ENCODE peak calls at places on chromosomes 2 and 18, in six cellular contexts. One of them, this sample, is unnamed.

GRCh38 chr2:201347154-201347553 is 10.0 kb downstream of the FLACC1 start:
- DNase-seq in body of pancreas: no peak
- DNase-seq in A549: no peak
- DNase-seq in ovary: no peak
- DNase-seq in breast epithelium: no peak
- DNase-seq in heart left ventricle: no peak
- DNase-seq in this sample: no peak

GRCh38 chr18:55419132-55419938 is 168.7 kb downstream of the TCF4 start:
- DNase-seq in body of pancreas: no peak
- DNase-seq in A549: no peak
- DNase-seq in ovary: no peak
- DNase-seq in breast epithelium: no peak
- DNase-seq in heart left ventricle: no peak
- DNase-seq in this sample: no peak

GRCh38 chr2:12715258-12715865 is 1.4 kb upstream of the TRIB2 start:
- DNase-seq in body of pancreas: no peak
- DNase-seq in A549: no peak
- DNase-seq in ovary: no peak
- DNase-seq in breast epithelium: no peak
- DNase-seq in heart left ventricle: peak; percentile 46
- DNase-seq in this sample: no peak

GRCh38 chr2:108165750-108166149 is 74.0 kb upstream of the SULT1C3 start:
- DNase-seq in body of pancreas: no peak
- DNase-seq in A549: no peak
- DNase-seq in ovary: no peak
- DNase-seq in breast epithelium: no peak
- DNase-seq in heart left ventricle: no peak
- DNase-seq in this sample: no peak

GRCh38 chr18:46518438-46518837 is 138.6 kb downstream of the LOXHD1 start:
- DNase-seq in body of pancreas: no peak
- DNase-seq in A549: no peak
- DNase-seq in ovary: no peak
- DNase-seq in breast epithelium: peak; percentile 19
- DNase-seq in heart left ventricle: peak; percentile 64
- DNase-seq in this sample: no peak

GRCh38 chr18:13240060-13240725 is 21.6 kb downstream of the LDLRAD4 start:
- DNase-seq in body of pancreas: no peak
- DNase-seq in A549: no peak
- DNase-seq in ovary: no peak
- DNase-seq in breast epithelium: peak; percentile 7
- DNase-seq in heart left ventricle: no peak
- DNase-seq in this sample: no peak

GRCh38 chr2:128879161-128879560 is 560.5 kb upstream of the HS6ST1 start:
- DNase-seq in body of pancreas: no peak
- DNase-seq in A549: no peak
- DNase-seq in ovary: no peak
- DNase-seq in breast epithelium: no peak
- DNase-seq in heart left ventricle: no peak
- DNase-seq in this sample: no peak

GRCh38 chr2:112646102-112646719 is 472 bp downstream of the SLC20A1 start:
- DNase-seq in body of pancreas: no peak
- DNase-seq in A549: no peak
- DNase-seq in ovary: no peak
- DNase-seq in breast epithelium: no peak
- DNase-seq in heart left ventricle: no peak
- DNase-seq in this sample: peak; percentile 89

GRCh38 chr2:168432565-168433186 is 23.4 kb upstream of the CERS6 start:
- DNase-seq in body of pancreas: no peak
- DNase-seq in A549: no peak
- DNase-seq in ovary: no peak
- DNase-seq in breast epithelium: no peak
- DNase-seq in heart left ventricle: no peak
- DNase-seq in this sample: no peak

GRCh38 chr2:214808961-214809750 is at the start of gene BARD1:
- DNase-seq in body of pancreas: peak; percentile 48
- DNase-seq in A549: peak; percentile 46
- DNase-seq in ovary: peak; percentile 33
- DNase-seq in breast epithelium: peak; percentile 34
- DNase-seq in heart left ventricle: peak; percentile 43
- DNase-seq in this sample: peak; percentile 62

GRCh38 chr2:174465327-174465726 is 21.5 kb downstream of the GPR155 start:
- DNase-seq in body of pancreas: no peak
- DNase-seq in A549: no peak
- DNase-seq in ovary: no peak
- DNase-seq in breast epithelium: no peak
- DNase-seq in heart left ventricle: no peak
- DNase-seq in this sample: no peak

GRCh38 chr2:39642054-39642742 is 23.5 kb upstream of the TMEM178A start:
- DNase-seq in body of pancreas: no peak
- DNase-seq in A549: no peak
- DNase-seq in ovary: no peak
- DNase-seq in breast epithelium: no peak
- DNase-seq in heart left ventricle: peak; percentile 56
- DNase-seq in this sample: no peak

GRCh38 chr18:44601447-44601846 is 79.2 kb upstream of the SETBP1 start:
- DNase-seq in body of pancreas: no peak
- DNase-seq in A549: no peak
- DNase-seq in ovary: no peak
- DNase-seq in breast epithelium: no peak
- DNase-seq in heart left ventricle: no peak
- DNase-seq in this sample: no peak

GRCh38 chr18:44943201-44943881 is 262.7 kb downstream of the SETBP1 start:
- DNase-seq in body of pancreas: no peak
- DNase-seq in A549: no peak
- DNase-seq in ovary: no peak
- DNase-seq in breast epithelium: peak; percentile 18
- DNase-seq in heart left ventricle: no peak
- DNase-seq in this sample: no peak

GRCh38 chr2:2187196-2187595 is 143.9 kb downstream of the MYT1L start:
- DNase-seq in body of pancreas: no peak
- DNase-seq in A549: no peak
- DNase-seq in ovary: no peak
- DNase-seq in breast epithelium: no peak
- DNase-seq in heart left ventricle: no peak
- DNase-seq in this sample: no peak

GRCh38 chr2:98909381-98910211 is 26.4 kb downstream of the CRACDL start:
- DNase-seq in body of pancreas: peak; percentile 98
- DNase-seq in A549: no peak
- DNase-seq in ovary: peak; percentile 29
- DNase-seq in breast epithelium: peak; percentile 73
- DNase-seq in heart left ventricle: no peak
- DNase-seq in this sample: peak; percentile 78

GRCh38 chr2:157460384-157460837 is 16.5 kb upstream of the CYTIP start:
- DNase-seq in body of pancreas: peak; percentile 11
- DNase-seq in A549: peak; percentile 12
- DNase-seq in ovary: no peak
- DNase-seq in breast epithelium: no peak
- DNase-seq in heart left ventricle: no peak
- DNase-seq in this sample: no peak

GRCh38 chr2:176768185-176768584 is 444.4 kb upstream of the HNRNPA3 start:
- DNase-seq in body of pancreas: peak; percentile 64
- DNase-seq in A549: no peak
- DNase-seq in ovary: no peak
- DNase-seq in breast epithelium: no peak
- DNase-seq in heart left ventricle: no peak
- DNase-seq in this sample: no peak

GRCh38 chr2:107001964-107002696 is 116.2 kb upstream of the ST6GAL2 start:
- DNase-seq in body of pancreas: no peak
- DNase-seq in A549: peak; percentile 47
- DNase-seq in ovary: no peak
- DNase-seq in breast epithelium: no peak
- DNase-seq in heart left ventricle: no peak
- DNase-seq in this sample: no peak

DNA sequence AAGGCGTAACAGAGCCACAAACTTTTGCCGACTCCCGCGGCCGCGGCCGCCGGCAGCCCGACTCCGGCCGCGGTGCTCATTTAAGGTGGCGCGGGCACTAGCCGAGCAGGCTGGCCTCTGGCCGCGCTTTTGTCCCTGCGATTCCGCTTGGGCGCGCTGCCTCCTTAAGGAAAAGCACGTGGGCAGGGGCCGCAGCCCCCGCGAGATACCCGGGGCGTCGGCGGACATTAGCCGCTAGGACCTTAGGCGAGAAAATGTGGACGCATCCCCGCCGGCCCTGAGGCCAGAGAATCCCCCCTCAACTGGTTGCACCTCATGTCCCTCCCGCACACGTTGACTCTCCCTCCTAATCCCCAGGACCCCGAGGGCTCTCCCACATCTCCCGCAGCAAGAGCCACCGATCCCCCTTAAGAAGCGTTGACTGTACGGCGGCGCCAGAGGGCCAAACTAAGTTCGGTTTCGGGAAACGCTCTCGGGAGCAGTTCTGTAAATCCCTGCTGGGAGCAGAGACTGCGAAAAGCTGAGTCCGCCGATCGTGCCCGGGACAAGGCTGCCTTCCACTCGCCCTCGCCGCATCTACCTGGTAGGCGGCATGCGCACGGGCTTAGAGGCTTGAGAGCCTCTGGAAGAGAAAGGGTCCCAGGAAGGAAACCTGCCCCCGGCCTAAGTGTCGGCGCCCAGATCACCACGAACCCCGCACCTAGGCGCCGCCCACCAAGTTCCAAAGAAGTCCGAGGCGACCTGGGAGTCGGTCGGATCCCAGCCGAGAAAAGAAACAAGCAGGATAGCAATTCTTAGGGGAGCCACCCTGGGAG is 1.8 kb upstream of the SATB2 start:
- DNase-seq in body of pancreas: peak; percentile 90
- DNase-seq in A549: peak; percentile 71
- DNase-seq in ovary: peak; percentile 88
- DNase-seq in breast epithelium: peak; percentile 70
- DNase-seq in heart left ventricle: peak; percentile 93
- DNase-seq in this sample: peak; percentile 83
- TF ChIP-seq CTCF in body of pancreas: no peak
- TF ChIP-seq CTCF in A549: no peak
- TF ChIP-seq CTCF in ovary: peak; percentile 36
- TF ChIP-seq CTCF in breast epithelium: no peak
- TF ChIP-seq CTCF in heart left ventricle: no peak
- TF ChIP-seq CTCF in this sample: no peak

GRCh38 chr2:49261021-49261538 is 106.8 kb upstream of the FSHR start:
- DNase-seq in body of pancreas: no peak
- DNase-seq in A549: no peak
- DNase-seq in ovary: no peak
- DNase-seq in breast epithelium: no peak
- DNase-seq in heart left ventricle: no peak
- DNase-seq in this sample: no peak

GRCh38 chr2:49259926-49260325 is 105.6 kb upstream of the FSHR start:
- DNase-seq in body of pancreas: no peak
- DNase-seq in A549: no peak
- DNase-seq in ovary: no peak
- DNase-seq in breast epithelium: no peak
- DNase-seq in heart left ventricle: no peak
- DNase-seq in this sample: no peak

GRCh38 chr2:49262815-49263560 is 108.7 kb upstream of the FSHR start:
- DNase-seq in body of pancreas: no peak
- DNase-seq in A549: no peak
- DNase-seq in ovary: no peak
- DNase-seq in breast epithelium: no peak
- DNase-seq in heart left ventricle: no peak
- DNase-seq in this sample: no peak

GRCh38 chr2:49265471-49265870 is 111.2 kb upstream of the FSHR start:
- DNase-seq in body of pancreas: no peak
- DNase-seq in A549: no peak
- DNase-seq in ovary: no peak
- DNase-seq in breast epithelium: no peak
- DNase-seq in heart left ventricle: no peak
- DNase-seq in this sample: no peak

DNA sequence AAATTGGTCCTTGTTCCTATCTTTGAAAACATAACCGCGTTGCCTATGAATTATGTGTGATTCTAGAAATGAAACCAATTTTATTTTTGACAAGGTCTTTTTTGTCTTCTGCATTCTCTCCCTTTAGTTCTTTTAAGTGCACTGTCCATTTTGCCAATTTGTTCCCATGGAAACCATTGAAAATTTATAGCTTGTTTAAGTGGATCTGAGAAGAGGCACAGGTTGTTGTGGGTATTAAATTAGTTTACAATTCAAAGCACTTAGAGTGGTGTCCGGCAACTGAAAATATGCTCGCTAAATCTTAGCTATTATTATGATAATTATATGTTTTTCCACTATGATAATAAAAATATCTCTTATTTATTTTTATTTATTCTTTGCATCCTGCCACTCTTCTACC is 107.5 kb upstream of the FSHR start:
- DNase-seq in body of pancreas: no peak
- DNase-seq in A549: no peak
- DNase-seq in ovary: no peak
- DNase-seq in breast epithelium: no peak
- DNase-seq in heart left ventricle: no peak
- DNase-seq in this sample: no peak
- TF ChIP-seq POLR2A in body of pancreas: no peak
- TF ChIP-seq POLR2A in A549: no peak
- TF ChIP-seq POLR2A in ovary: no peak
- TF ChIP-seq POLR2A in breast epithelium: no peak
- TF ChIP-seq POLR2A in heart left ventricle: no peak
- TF ChIP-seq POLR2A in this sample: no peak

GRCh38 chr2:172693037-172693436 is 42.6 kb upstream of the RAPGEF4 start:
- DNase-seq in body of pancreas: no peak
- DNase-seq in A549: peak; percentile 78
- DNase-seq in ovary: no peak
- DNase-seq in breast epithelium: no peak
- DNase-seq in heart left ventricle: peak; percentile 87
- DNase-seq in this sample: no peak

GRCh38 chr2:172698041-172698863 is 37.4 kb upstream of the RAPGEF4 start:
- DNase-seq in body of pancreas: no peak
- DNase-seq in A549: peak; percentile 49
- DNase-seq in ovary: no peak
- DNase-seq in breast epithelium: no peak
- DNase-seq in heart left ventricle: no peak
- DNase-seq in this sample: no peak

DNA sequence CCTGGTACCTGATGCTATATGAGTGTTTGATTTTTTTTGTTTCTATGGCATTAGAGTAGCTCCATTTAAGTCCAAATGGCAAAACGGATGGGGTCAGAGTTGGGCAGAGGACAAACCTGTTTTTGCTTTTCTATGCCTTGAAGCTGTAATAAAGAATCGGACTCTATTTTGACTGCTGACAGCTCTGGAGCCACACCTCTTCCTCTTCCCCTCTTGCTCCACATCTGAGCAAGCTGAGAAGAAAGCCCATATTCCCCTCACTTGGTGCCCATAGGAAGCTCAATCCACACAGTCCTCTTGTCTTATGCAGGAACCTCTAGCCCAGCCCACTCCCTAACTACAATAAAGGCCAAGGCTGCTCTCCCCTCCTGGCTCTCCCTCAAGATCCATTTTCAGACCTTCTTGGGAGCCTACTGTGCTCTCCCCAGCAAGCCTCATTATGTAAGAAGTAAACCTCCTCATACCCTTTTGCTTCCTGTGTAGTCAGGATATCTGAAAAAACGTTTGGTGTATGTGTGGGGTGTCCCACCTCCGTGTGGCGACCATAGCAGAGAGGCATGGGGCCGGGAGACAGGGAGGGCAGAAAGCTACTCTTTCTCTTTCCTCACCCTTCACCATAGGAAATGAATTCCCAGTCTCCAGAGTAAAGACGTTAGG is 42.0 kb upstream of the RAPGEF4 start:
- DNase-seq in body of pancreas: no peak
- DNase-seq in A549: no peak
- DNase-seq in ovary: no peak
- DNase-seq in breast epithelium: no peak
- DNase-seq in heart left ventricle: no peak
- DNase-seq in this sample: no peak
- H3K4me3 ChIP-seq in body of pancreas: no peak overlapping the region
- H3K4me3 ChIP-seq in A549: no peak overlapping the region
- H3K4me3 ChIP-seq in ovary: no peak overlapping the region
- H3K4me3 ChIP-seq in breast epithelium: no peak overlapping the region
- H3K4me3 ChIP-seq in heart left ventricle: no peak overlapping the region
- H3K4me3 ChIP-seq in this sample: no peak overlapping the region

GRCh38 chr18:72086421-72086820 is 457.7 kb downstream of the CBLN2 start:
- DNase-seq in body of pancreas: no peak
- DNase-seq in A549: no peak
- DNase-seq in ovary: no peak
- DNase-seq in breast epithelium: no peak
- DNase-seq in heart left ventricle: no peak
- DNase-seq in this sample: no peak
- TF ChIP-seq CTCF in body of pancreas: peak; percentile 17
- TF ChIP-seq CTCF in A549: peak; percentile 22
- TF ChIP-seq CTCF in ovary: no peak
- TF ChIP-seq CTCF in breast epithelium: peak; percentile 20
- TF ChIP-seq CTCF in heart left ventricle: no peak
- TF ChIP-seq CTCF in this sample: no peak